ENCODE peak calls at places on chromosomes 2 and 18, in ten cellular contexts. One of them, this sample, is unnamed.

GRCh38 chr18:55539240-55539639 is 48.8 kb downstream of the TCF4 start:
- DNase-seq in stimulated activated CD8-positive, alpha-beta memory T cell treated with anti-CD3 and anti-CD28 coated beads, Interleukin-12 subunit alpha, Interleukin-12 subunit beta, amount 100 ng/mL, for 4 hours: no peak
- DNase-seq in activated T-helper 1 cell treated with anti-CD3 and anti-CD28 coated beads, Interleukin-2, amount 50 U/mL, for 16 hours: no peak
- DNase-seq in astrocyte of the spinal cord: peak; percentile 81
- DNase-seq in fibroblast of lung: peak; percentile 74
- DNase-seq in NCI-H1092 treated with DMSO at 0.1 percent for 48 hours: no peak
- DNase-seq in activated CD4-positive, alpha-beta T cell treated with anti-CD3 and anti-CD28 coated beads for 48 hours: no peak
- DNase-seq in stimulated activated CD4-positive, alpha-beta T cell treated with anti-CD3 and anti-CD28 coated beads, TNF-alpha, amount 100 ng/mL, for 24 hours: no peak
- DNase-seq in right cardiac atrium: no peak
- DNase-seq in AG04450: no peak
- DNase-seq in this sample: no peak

GRCh38 chr2:23532311-23533013 is 147.5 kb downstream of the KLHL29 start:
- DNase-seq in NCI-H1092 treated with DMSO at 0.1 percent for 48 hours: no peak
- DNase-seq in right cardiac atrium: no peak
- DNase-seq in activated CD4-positive, alpha-beta T cell treated with anti-CD3 and anti-CD28 coated beads for 48 hours: peak; percentile 61
- DNase-seq in fibroblast of lung: no peak
- DNase-seq in stimulated activated CD8-positive, alpha-beta memory T cell treated with anti-CD3 and anti-CD28 coated beads, Interleukin-12 subunit alpha, Interleukin-12 subunit beta, amount 100 ng/mL, for 4 hours: peak; percentile 3
- DNase-seq in astrocyte of the spinal cord: no peak
- DNase-seq in stimulated activated CD4-positive, alpha-beta T cell treated with anti-CD3 and anti-CD28 coated beads, TNF-alpha, amount 100 ng/mL, for 24 hours: peak; percentile 6
- DNase-seq in activated T-helper 1 cell treated with anti-CD3 and anti-CD28 coated beads, Interleukin-2, amount 50 U/mL, for 16 hours: no peak
- DNase-seq in AG04450: no peak
- DNase-seq in this sample: no peak

GRCh38 chr18:59040770-59041148 is 98.9 kb upstream of the SEC11C start:
- DNase-seq in stimulated activated CD4-positive, alpha-beta T cell treated with anti-CD3 and anti-CD28 coated beads, TNF-alpha, amount 100 ng/mL, for 24 hours: no peak
- DNase-seq in fibroblast of lung: no peak
- DNase-seq in right cardiac atrium: no peak
- DNase-seq in astrocyte of the spinal cord: no peak
- DNase-seq in NCI-H1092 treated with DMSO at 0.1 percent for 48 hours: no peak
- DNase-seq in activated T-helper 1 cell treated with anti-CD3 and anti-CD28 coated beads, Interleukin-2, amount 50 U/mL, for 16 hours: no peak
- DNase-seq in AG04450: no peak
- DNase-seq in stimulated activated CD8-positive, alpha-beta memory T cell treated with anti-CD3 and anti-CD28 coated beads, Interleukin-12 subunit alpha, Interleukin-12 subunit beta, amount 100 ng/mL, for 4 hours: no peak
- DNase-seq in activated CD4-positive, alpha-beta T cell treated with anti-CD3 and anti-CD28 coated beads for 48 hours: no peak
- DNase-seq in this sample: no peak

GRCh38 chr2:74902281-74902860 is 56.1 kb upstream of the POLE4 start:
- DNase-seq in activated CD4-positive, alpha-beta T cell treated with anti-CD3 and anti-CD28 coated beads for 48 hours: no peak
- DNase-seq in fibroblast of lung: no peak
- DNase-seq in NCI-H1092 treated with DMSO at 0.1 percent for 48 hours: no peak
- DNase-seq in astrocyte of the spinal cord: no peak
- DNase-seq in stimulated activated CD8-positive, alpha-beta memory T cell treated with anti-CD3 and anti-CD28 coated beads, Interleukin-12 subunit alpha, Interleukin-12 subunit beta, amount 100 ng/mL, for 4 hours: no peak
- DNase-seq in AG04450: no peak
- DNase-seq in right cardiac atrium: no peak
- DNase-seq in activated T-helper 1 cell treated with anti-CD3 and anti-CD28 coated beads, Interleukin-2, amount 50 U/mL, for 16 hours: no peak
- DNase-seq in stimulated activated CD4-positive, alpha-beta T cell treated with anti-CD3 and anti-CD28 coated beads, TNF-alpha, amount 100 ng/mL, for 24 hours: no peak
- DNase-seq in this sample: no peak

GRCh38 chr18:13369756-13370510 is 151.4 kb downstream of the LDLRAD4 start:
- DNase-seq in astrocyte of the spinal cord: peak; percentile 49
- DNase-seq in right cardiac atrium: no peak
- DNase-seq in stimulated activated CD8-positive, alpha-beta memory T cell treated with anti-CD3 and anti-CD28 coated beads, Interleukin-12 subunit alpha, Interleukin-12 subunit beta, amount 100 ng/mL, for 4 hours: no peak
- DNase-seq in activated CD4-positive, alpha-beta T cell treated with anti-CD3 and anti-CD28 coated beads for 48 hours: no peak
- DNase-seq in stimulated activated CD4-positive, alpha-beta T cell treated with anti-CD3 and anti-CD28 coated beads, TNF-alpha, amount 100 ng/mL, for 24 hours: no peak
- DNase-seq in activated T-helper 1 cell treated with anti-CD3 and anti-CD28 coated beads, Interleukin-2, amount 50 U/mL, for 16 hours: no peak
- DNase-seq in fibroblast of lung: peak; percentile 80
- DNase-seq in NCI-H1092 treated with DMSO at 0.1 percent for 48 hours: no peak
- DNase-seq in AG04450: no peak
- DNase-seq in this sample: no peak

GRCh38 chr2:95022309-95023221 is 2.9 kb upstream of the MAL start:
- DNase-seq in stimulated activated CD8-positive, alpha-beta memory T cell treated with anti-CD3 and anti-CD28 coated beads, Interleukin-12 subunit alpha, Interleukin-12 subunit beta, amount 100 ng/mL, for 4 hours: peak; percentile 63
- DNase-seq in activated CD4-positive, alpha-beta T cell treated with anti-CD3 and anti-CD28 coated beads for 48 hours: peak; percentile 92
- DNase-seq in stimulated activated CD4-positive, alpha-beta T cell treated with anti-CD3 and anti-CD28 coated beads, TNF-alpha, amount 100 ng/mL, for 24 hours: peak; percentile 79
- DNase-seq in activated T-helper 1 cell treated with anti-CD3 and anti-CD28 coated beads, Interleukin-2, amount 50 U/mL, for 16 hours: peak; percentile 60
- DNase-seq in NCI-H1092 treated with DMSO at 0.1 percent for 48 hours: peak; percentile 24
- DNase-seq in astrocyte of the spinal cord: peak; percentile 52
- DNase-seq in fibroblast of lung: peak; percentile 32
- DNase-seq in right cardiac atrium: peak; percentile 55
- DNase-seq in AG04450: peak; percentile 21
- DNase-seq in this sample: peak; percentile 81

GRCh38 chr2:221895366-221896121 is 323.4 kb upstream of the EPHA4 start:
- DNase-seq in astrocyte of the spinal cord: peak; percentile 49
- DNase-seq in AG04450: no peak
- DNase-seq in stimulated activated CD8-positive, alpha-beta memory T cell treated with anti-CD3 and anti-CD28 coated beads, Interleukin-12 subunit alpha, Interleukin-12 subunit beta, amount 100 ng/mL, for 4 hours: no peak
- DNase-seq in right cardiac atrium: no peak
- DNase-seq in fibroblast of lung: peak; percentile 70
- DNase-seq in stimulated activated CD4-positive, alpha-beta T cell treated with anti-CD3 and anti-CD28 coated beads, TNF-alpha, amount 100 ng/mL, for 24 hours: no peak
- DNase-seq in NCI-H1092 treated with DMSO at 0.1 percent for 48 hours: no peak
- DNase-seq in activated T-helper 1 cell treated with anti-CD3 and anti-CD28 coated beads, Interleukin-2, amount 50 U/mL, for 16 hours: no peak
- DNase-seq in activated CD4-positive, alpha-beta T cell treated with anti-CD3 and anti-CD28 coated beads for 48 hours: no peak
- DNase-seq in this sample: no peak

GRCh38 chr18:57801379-57802165 is 1.5 kb downstream of the ATP8B1 start:
- DNase-seq in fibroblast of lung: peak; percentile 49
- DNase-seq in stimulated activated CD4-positive, alpha-beta T cell treated with anti-CD3 and anti-CD28 coated beads, TNF-alpha, amount 100 ng/mL, for 24 hours: no peak
- DNase-seq in activated CD4-positive, alpha-beta T cell treated with anti-CD3 and anti-CD28 coated beads for 48 hours: no peak
- DNase-seq in stimulated activated CD8-positive, alpha-beta memory T cell treated with anti-CD3 and anti-CD28 coated beads, Interleukin-12 subunit alpha, Interleukin-12 subunit beta, amount 100 ng/mL, for 4 hours: no peak
- DNase-seq in astrocyte of the spinal cord: no peak
- DNase-seq in activated T-helper 1 cell treated with anti-CD3 and anti-CD28 coated beads, Interleukin-2, amount 50 U/mL, for 16 hours: no peak
- DNase-seq in AG04450: no peak
- DNase-seq in right cardiac atrium: peak; percentile 33
- DNase-seq in NCI-H1092 treated with DMSO at 0.1 percent for 48 hours: no peak
- DNase-seq in this sample: no peak

GRCh38 chr2:54457326-54458023 is 1.3 kb downstream of the SPTBN1 start:
- DNase-seq in right cardiac atrium: peak; percentile 55
- DNase-seq in fibroblast of lung: peak; percentile 33
- DNase-seq in stimulated activated CD8-positive, alpha-beta memory T cell treated with anti-CD3 and anti-CD28 coated beads, Interleukin-12 subunit alpha, Interleukin-12 subunit beta, amount 100 ng/mL, for 4 hours: no peak
- DNase-seq in activated T-helper 1 cell treated with anti-CD3 and anti-CD28 coated beads, Interleukin-2, amount 50 U/mL, for 16 hours: no peak
- DNase-seq in astrocyte of the spinal cord: no peak
- DNase-seq in AG04450: no peak
- DNase-seq in NCI-H1092 treated with DMSO at 0.1 percent for 48 hours: peak; percentile 43
- DNase-seq in stimulated activated CD4-positive, alpha-beta T cell treated with anti-CD3 and anti-CD28 coated beads, TNF-alpha, amount 100 ng/mL, for 24 hours: no peak
- DNase-seq in activated CD4-positive, alpha-beta T cell treated with anti-CD3 and anti-CD28 coated beads for 48 hours: peak; percentile 15
- DNase-seq in this sample: peak; percentile 68

This sample was measured in left ventricle myocardium superior.